ENCODE peak calls at places on chromosome 10, in ten cellular contexts. One of them, this sample, is unnamed.

GRCh38 chr10:128077155-128077875 is 48.9 kb downstream of the MKI67 start:
- DNase-seq in EL: no peak
- DNase-seq in HS-5: no peak
- DNase-seq in H54: no peak
- DNase-seq in hepatocyte: no peak
- DNase-seq in left ventricle myocardium inferior: no peak
- DNase-seq in sigmoid colon: peak
- DNase-seq in M059J: no peak
- DNase-seq in CD8-positive, alpha-beta memory T cell: no peak
- DNase-seq in AG08396: no peak
- DNase-seq in this sample: no peak

GRCh38 chr10:78524342-78524741 is 490.7 kb downstream of the RPS24 start:
- DNase-seq in CD8-positive, alpha-beta memory T cell: no peak
- DNase-seq in AG08396: no peak
- DNase-seq in M059J: no peak
- DNase-seq in left ventricle myocardium inferior: no peak
- DNase-seq in sigmoid colon: no peak
- DNase-seq in hepatocyte: no peak
- DNase-seq in EL: no peak
- DNase-seq in HS-5: no peak
- DNase-seq in H54: no peak
- DNase-seq in this sample: no peak

GRCh38 chr10:75430000-75430763 is 1.2 kb upstream of the LRMDA start:
- DNase-seq in H54: no peak
- DNase-seq in HS-5: no peak
- DNase-seq in M059J: peak
- DNase-seq in AG08396: peak
- DNase-seq in sigmoid colon: peak
- DNase-seq in left ventricle myocardium inferior: peak
- DNase-seq in EL: no peak
- DNase-seq in hepatocyte: peak
- DNase-seq in CD8-positive, alpha-beta memory T cell: no peak
- DNase-seq in this sample: no peak

GRCh38 chr10:37301271-37301670 is 175.9 kb downstream of the ANKRD30A start:
- DNase-seq in AG08396: no peak
- DNase-seq in sigmoid colon: no peak
- DNase-seq in H54: no peak
- DNase-seq in HS-5: no peak
- DNase-seq in EL: no peak
- DNase-seq in M059J: no peak
- DNase-seq in CD8-positive, alpha-beta memory T cell: no peak
- DNase-seq in hepatocyte: no peak
- DNase-seq in left ventricle myocardium inferior: no peak
- DNase-seq in this sample: no peak

GRCh38 chr10:6396652-6397051 is 183.4 kb downstream of the PRKCQ start:
- DNase-seq in sigmoid colon: no peak
- DNase-seq in EL: peak
- DNase-seq in HS-5: peak
- DNase-seq in H54: no peak
- DNase-seq in M059J: peak
- DNase-seq in AG08396: no peak
- DNase-seq in hepatocyte: no peak
- DNase-seq in CD8-positive, alpha-beta memory T cell: no peak
- DNase-seq in left ventricle myocardium inferior: no peak
- DNase-seq in this sample: no peak

GRCh38 chr10:7787150-7787856 is 490 bp downstream of the KIN start:
- DNase-seq in HS-5: no peak
- DNase-seq in left ventricle myocardium inferior: no peak
- DNase-seq in H54: no peak
- DNase-seq in hepatocyte: peak
- DNase-seq in EL: peak
- DNase-seq in CD8-positive, alpha-beta memory T cell: no peak
- DNase-seq in AG08396: peak
- DNase-seq in M059J: peak
- DNase-seq in sigmoid colon: no peak
- DNase-seq in this sample: no peak

GRCh38 chr10:74691164-74691563 is 135.2 kb upstream of the KAT6B start:
- DNase-seq in AG08396: no peak
- DNase-seq in hepatocyte: no peak
- DNase-seq in sigmoid colon: no peak
- DNase-seq in left ventricle myocardium inferior: no peak
- DNase-seq in M059J: no peak
- DNase-seq in H54: no peak
- DNase-seq in CD8-positive, alpha-beta memory T cell: no peak
- DNase-seq in EL: no peak
- DNase-seq in HS-5: no peak
- DNase-seq in this sample: no peak

GRCh38 chr10:34297551-34298370 is 517.3 kb downstream of the PARD3 start:
- DNase-seq in sigmoid colon: no peak
- DNase-seq in EL: no peak
- DNase-seq in H54: no peak
- DNase-seq in left ventricle myocardium inferior: no peak
- DNase-seq in CD8-positive, alpha-beta memory T cell: no peak
- DNase-seq in HS-5: no peak
- DNase-seq in AG08396: no peak
- DNase-seq in hepatocyte: peak
- DNase-seq in M059J: no peak
- DNase-seq in this sample: no peak

GRCh38 chr10:4672199-4672598 is 153.8 kb upstream of the AKR1E2 start:
- DNase-seq in CD8-positive, alpha-beta memory T cell: no peak
- DNase-seq in left ventricle myocardium inferior: no peak
- DNase-seq in EL: no peak
- DNase-seq in M059J: peak
- DNase-seq in HS-5: no peak
- DNase-seq in H54: no peak
- DNase-seq in sigmoid colon: no peak
- DNase-seq in AG08396: no peak
- DNase-seq in hepatocyte: no peak
- DNase-seq in this sample: no peak

GRCh38 chr10:60964257-60965235 is 20.6 kb upstream of the RHOBTB1 start:
- DNase-seq in H54: peak
- DNase-seq in hepatocyte: peak
- DNase-seq in M059J: peak
- DNase-seq in EL: peak
- DNase-seq in sigmoid colon: peak
- DNase-seq in AG08396: peak
- DNase-seq in HS-5: peak
- DNase-seq in left ventricle myocardium inferior: peak
- DNase-seq in CD8-positive, alpha-beta memory T cell: peak
- DNase-seq in this sample: no peak

GRCh38 chr10:17290226-17290625 is 62.2 kb downstream of the VIM start:
- DNase-seq in AG08396: peak
- DNase-seq in M059J: peak
- DNase-seq in sigmoid colon: no peak
- DNase-seq in EL: peak
- DNase-seq in CD8-positive, alpha-beta memory T cell: no peak
- DNase-seq in left ventricle myocardium inferior: no peak
- DNase-seq in H54: no peak
- DNase-seq in HS-5: no peak
- DNase-seq in hepatocyte: no peak
- DNase-seq in this sample: no peak

GRCh38 chr10:43679509-43679908 is 30.8 kb upstream of the ZNF32 start:
- DNase-seq in EL: no peak
- DNase-seq in HS-5: no peak
- DNase-seq in hepatocyte: no peak
- DNase-seq in sigmoid colon: peak
- DNase-seq in left ventricle myocardium inferior: peak
- DNase-seq in AG08396: no peak
- DNase-seq in M059J: peak
- DNase-seq in CD8-positive, alpha-beta memory T cell: no peak
- DNase-seq in H54: no peak
- DNase-seq in this sample: no peak

GRCh38 chr10:59805043-59805442 is 51.8 kb upstream of the MRLN start:
- DNase-seq in HS-5: no peak
- DNase-seq in CD8-positive, alpha-beta memory T cell: no peak
- DNase-seq in EL: peak
- DNase-seq in hepatocyte: peak
- DNase-seq in left ventricle myocardium inferior: no peak
- DNase-seq in H54: no peak
- DNase-seq in AG08396: no peak
- DNase-seq in sigmoid colon: no peak
- DNase-seq in M059J: no peak
- DNase-seq in this sample: no peak

GRCh38 chr10:96130326-96130758 is 245 bp downstream of the ZNF518A start:
- DNase-seq in left ventricle myocardium inferior: peak
- DNase-seq in CD8-positive, alpha-beta memory T cell: peak
- DNase-seq in HS-5: no peak
- DNase-seq in AG08396: peak
- DNase-seq in hepatocyte: peak
- DNase-seq in H54: peak
- DNase-seq in M059J: peak
- DNase-seq in sigmoid colon: peak
- DNase-seq in EL: peak
- DNase-seq in this sample: no peak

GRCh38 chr10:51145388-51145787 is 71.1 kb downstream of the PRKG1 start:
- DNase-seq in hepatocyte: no peak
- DNase-seq in sigmoid colon: no peak
- DNase-seq in M059J: no peak
- DNase-seq in CD8-positive, alpha-beta memory T cell: no peak
- DNase-seq in AG08396: no peak
- DNase-seq in HS-5: no peak
- DNase-seq in H54: no peak
- DNase-seq in EL: no peak
- DNase-seq in left ventricle myocardium inferior: no peak
- DNase-seq in this sample: no peak

GRCh38 chr10:102615361-102615760 is 28.9 kb upstream of the TRIM8 start:
- DNase-seq in AG08396: no peak
- DNase-seq in HS-5: no peak
- DNase-seq in left ventricle myocardium inferior: peak
- DNase-seq in hepatocyte: no peak
- DNase-seq in M059J: no peak
- DNase-seq in EL: no peak
- DNase-seq in CD8-positive, alpha-beta memory T cell: no peak
- DNase-seq in sigmoid colon: no peak
- DNase-seq in H54: no peak
- DNase-seq in this sample: no peak

GRCh38 chr10:99234739-99235468 is 748 bp downstream of the HPSE2 start:
- DNase-seq in left ventricle myocardium inferior: no peak
- DNase-seq in M059J: peak
- DNase-seq in HS-5: no peak
- DNase-seq in sigmoid colon: no peak
- DNase-seq in EL: no peak
- DNase-seq in hepatocyte: peak
- DNase-seq in AG08396: no peak
- DNase-seq in CD8-positive, alpha-beta memory T cell: no peak
- DNase-seq in H54: no peak
- DNase-seq in this sample: no peak

GRCh38 chr10:89369142-89370105 is 8.4 kb upstream of the IFIT1B start:
- DNase-seq in AG08396: peak
- DNase-seq in H54: no peak
- DNase-seq in M059J: peak
- DNase-seq in hepatocyte: peak
- DNase-seq in EL: peak
- DNase-seq in left ventricle myocardium inferior: no peak
- DNase-seq in CD8-positive, alpha-beta memory T cell: no peak
- DNase-seq in HS-5: no peak
- DNase-seq in sigmoid colon: no peak
- DNase-seq in this sample: no peak

GRCh38 chr10:79884006-79884405 is 57.5 kb downstream of the NUTM2E start:
- DNase-seq in hepatocyte: no peak
- DNase-seq in left ventricle myocardium inferior: no peak
- DNase-seq in AG08396: no peak
- DNase-seq in H54: no peak
- DNase-seq in EL: no peak
- DNase-seq in sigmoid colon: no peak
- DNase-seq in M059J: no peak
- DNase-seq in HS-5: no peak
- DNase-seq in CD8-positive, alpha-beta memory T cell: no peak
- DNase-seq in this sample: no peak

GRCh38 chr10:77840636-77841035 is 85.9 kb downstream of the DLG5 start:
- DNase-seq in CD8-positive, alpha-beta memory T cell: no peak
- DNase-seq in left ventricle myocardium inferior: no peak
- DNase-seq in EL: no peak
- DNase-seq in M059J: no peak
- DNase-seq in sigmoid colon: no peak
- DNase-seq in H54: no peak
- DNase-seq in HS-5: no peak
- DNase-seq in hepatocyte: no peak
- DNase-seq in AG08396: no peak
- DNase-seq in this sample: no peak

GRCh38 chr10:2938869-2939268 is 128.5 kb upstream of the PFKP start:
- DNase-seq in EL: no peak
- DNase-seq in left ventricle myocardium inferior: no peak
- DNase-seq in AG08396: peak
- DNase-seq in CD8-positive, alpha-beta memory T cell: no peak
- DNase-seq in H54: no peak
- DNase-seq in M059J: no peak
- DNase-seq in hepatocyte: no peak
- DNase-seq in sigmoid colon: no peak
- DNase-seq in HS-5: no peak
- DNase-seq in this sample: no peak

GRCh38 chr10:72564596-72564995 is 61.3 kb downstream of the MICU1 start:
- DNase-seq in M059J: peak
- DNase-seq in left ventricle myocardium inferior: no peak
- DNase-seq in CD8-positive, alpha-beta memory T cell: no peak
- DNase-seq in H54: no peak
- DNase-seq in EL: peak
- DNase-seq in sigmoid colon: no peak
- DNase-seq in HS-5: no peak
- DNase-seq in AG08396: peak
- DNase-seq in hepatocyte: no peak
- DNase-seq in this sample: no peak

This sample was measured in keratinocyte.